ENCODE peak calls at places on chromosome 17, in eight cellular contexts. One of them, this sample, is unnamed.

GRCh38 chr17:56594528-56595418 is 1.3 kb downstream of the NOG start:
- DNase-seq in substantia nigra: no peak
- DNase-seq in amygdala: no peak
- DNase-seq in fibroblast of pulmonary artery: no peak
- DNase-seq in ACHN: peak; percentile 59
- DNase-seq in NCI-H2171: no peak
- DNase-seq in activated effector memory CD4-positive, alpha-beta T cell treated with anti-CD3 and anti-CD28 coated beads, Interleukin-2, amount 50 U/mL, for 16 hours: peak; percentile 65
- DNase-seq in thoracic aorta: no peak
- DNase-seq in this sample: no peak

GRCh38 chr17:49603720-49604119 is 28.0 kb downstream of the NXPH3 start:
- DNase-seq in substantia nigra: no peak
- DNase-seq in amygdala: no peak
- DNase-seq in fibroblast of pulmonary artery: peak; percentile 33
- DNase-seq in ACHN: no peak
- DNase-seq in NCI-H2171: no peak
- DNase-seq in activated effector memory CD4-positive, alpha-beta T cell treated with anti-CD3 and anti-CD28 coated beads, Interleukin-2, amount 50 U/mL, for 16 hours: no peak
- DNase-seq in thoracic aorta: no peak
- DNase-seq in this sample: no peak

GRCh38 chr17:77842148-77842905 is 116.2 kb upstream of the TNRC6C start:
- DNase-seq in substantia nigra: no peak
- DNase-seq in amygdala: no peak
- DNase-seq in fibroblast of pulmonary artery: peak; percentile 32
- DNase-seq in ACHN: peak; percentile 36
- DNase-seq in NCI-H2171: no peak
- DNase-seq in activated effector memory CD4-positive, alpha-beta T cell treated with anti-CD3 and anti-CD28 coated beads, Interleukin-2, amount 50 U/mL, for 16 hours: no peak
- DNase-seq in thoracic aorta: no peak
- DNase-seq in this sample: no peak

GRCh38 chr17:49991409-49991808 is 3.6 kb downstream of the DLX3 start:
- DNase-seq in substantia nigra: no peak
- DNase-seq in amygdala: no peak
- DNase-seq in fibroblast of pulmonary artery: no peak
- DNase-seq in ACHN: no peak
- DNase-seq in NCI-H2171: no peak
- DNase-seq in activated effector memory CD4-positive, alpha-beta T cell treated with anti-CD3 and anti-CD28 coated beads, Interleukin-2, amount 50 U/mL, for 16 hours: no peak
- DNase-seq in thoracic aorta: no peak
- DNase-seq in this sample: peak; percentile 41

GRCh38 chr17:652310-652709 is 62.3 kb downstream of the VPS53 start:
- DNase-seq in substantia nigra: peak; percentile 59
- DNase-seq in amygdala: peak; percentile 33
- DNase-seq in fibroblast of pulmonary artery: peak; percentile 40
- DNase-seq in ACHN: no peak
- DNase-seq in NCI-H2171: no peak
- DNase-seq in activated effector memory CD4-positive, alpha-beta T cell treated with anti-CD3 and anti-CD28 coated beads, Interleukin-2, amount 50 U/mL, for 16 hours: no peak
- DNase-seq in thoracic aorta: no peak
- DNase-seq in this sample: no peak

GRCh38 chr17:81135503-81136283 is 29.6 kb upstream of the PVALEF start:
- DNase-seq in substantia nigra: peak; percentile 51
- DNase-seq in amygdala: peak; percentile 65
- DNase-seq in fibroblast of pulmonary artery: no peak
- DNase-seq in ACHN: no peak
- DNase-seq in NCI-H2171: peak; percentile 93
- DNase-seq in activated effector memory CD4-positive, alpha-beta T cell treated with anti-CD3 and anti-CD28 coated beads, Interleukin-2, amount 50 U/mL, for 16 hours: no peak
- DNase-seq in thoracic aorta: no peak
- DNase-seq in this sample: peak; percentile 68

GRCh38 chr17:61997649-61998048 is 67.4 kb downstream of the MED13 start:
- DNase-seq in substantia nigra: no peak
- DNase-seq in amygdala: no peak
- DNase-seq in fibroblast of pulmonary artery: peak; percentile 42
- DNase-seq in ACHN: no peak
- DNase-seq in NCI-H2171: no peak
- DNase-seq in activated effector memory CD4-positive, alpha-beta T cell treated with anti-CD3 and anti-CD28 coated beads, Interleukin-2, amount 50 U/mL, for 16 hours: no peak
- DNase-seq in thoracic aorta: no peak
- DNase-seq in this sample: no peak

GRCh38 chr17:3712811-3713463 is 10.8 kb upstream of the HASPIN start:
- DNase-seq in substantia nigra: no peak
- DNase-seq in amygdala: no peak
- DNase-seq in fibroblast of pulmonary artery: no peak
- DNase-seq in ACHN: no peak
- DNase-seq in NCI-H2171: no peak
- DNase-seq in activated effector memory CD4-positive, alpha-beta T cell treated with anti-CD3 and anti-CD28 coated beads, Interleukin-2, amount 50 U/mL, for 16 hours: peak; percentile 69
- DNase-seq in thoracic aorta: no peak
- DNase-seq in this sample: no peak

GRCh38 chr17:39995438-39995837 is 14.8 kb downstream of the PSMD3 start:
- DNase-seq in substantia nigra: no peak
- DNase-seq in amygdala: no peak
- DNase-seq in fibroblast of pulmonary artery: no peak
- DNase-seq in ACHN: no peak
- DNase-seq in NCI-H2171: no peak
- DNase-seq in activated effector memory CD4-positive, alpha-beta T cell treated with anti-CD3 and anti-CD28 coated beads, Interleukin-2, amount 50 U/mL, for 16 hours: no peak
- DNase-seq in thoracic aorta: no peak
- DNase-seq in this sample: no peak